ENCODE peak calls at places on chromosome 9, in six cellular contexts. Z is effector memory CD4-positive, alpha-beta T cell; R is stimulated activated CD4-positive, alpha-beta T cell treated with anti-CD3 and anti-CD28 coated beads, Interleukin-12 subunit alpha, Interleukin-12 subunit beta, amount 100 ng/mL, for 4 hours; A is CD4-positive, alpha-beta memory T cell; D is GM06990; H is Peyer's patch. M is an unnamed sample.

GRCh38 chr9:6937209-6937608 is 179.4 kb downstream of the KDM4C start:
- DNase-seq in A (no peak), D (no peak), R (no peak), Z (no peak), H (no peak), M (no peak)

GRCh38 chr9:91395106-91395552 is 28.5 kb downstream of the NFIL3 start:
- DNase-seq in R (no peak), Z (no peak), D (no peak), H (no peak), A (no peak), M (no peak)

GRCh38 chr9:88721028-88721427 is 186.1 kb downstream of the NXNL2 start:
- DNase-seq in H (no peak), A (no peak), D (no peak), Z (no peak), R (no peak), M (no peak)

GRCh38 chr9:130428096-130428665 is 16.6 kb upstream of the ASS1 start:
- DNase-seq in R (no peak), A (no peak), Z (no peak), D (no peak), H (no peak), M (no peak)

GRCh38 chr9:110029422-110029814 is 178.5 kb downstream of the C9orf152 start:
- DNase-seq in Z (no peak), D (no peak), A (no peak), H (no peak), R (no peak), M (no peak)

GRCh38 chr9:115694014-115694413 is 459.6 kb upstream of the PAPPA start:
- DNase-seq in Z (no peak), H (no peak), R (no peak), A (no peak), D (no peak), M (no peak)

GRCh38 chr9:93058357-93059096 is at the start of gene SUSD3:
- DNase-seq in R (peak), Z (peak), H (peak), D (peak), A (peak), M (peak)

GRCh38 chr9:107732781-107733529 is 243.4 kb upstream of the KLF4 start:
- DNase-seq in H (peak), Z (no peak), A (no peak), D (no peak), R (no peak), M (no peak)

GRCh38 chr9:114855488-114855887 is 49.6 kb upstream of the TNFSF15 start:
- DNase-seq in H (no peak), Z (no peak), A (no peak), R (no peak), D (no peak), M (no peak)

GRCh38 chr9:105901514-105902109 is 207.3 kb downstream of the TMEM38B start:
- DNase-seq in R (no peak), H (no peak), Z (no peak), D (peak), A (no peak), M (no peak)

GRCh38 chr9:111648066-111648465 is 13.3 kb upstream of the GNG10 start:
- DNase-seq in H (no peak), Z (no peak), D (no peak), A (no peak), R (no peak), M (no peak)

GRCh38 chr9:92655366-92655765 is 14.6 kb downstream of the IPPK start:
- DNase-seq in R (no peak), Z (no peak), H (no peak), A (no peak), D (no peak), M (no peak)

GRCh38 chr9:132994410-132995120 is 16.1 kb downstream of the GFI1B start:
- DNase-seq in A (no peak), R (no peak), Z (no peak), D (peak), H (peak), M (no peak)

GRCh38 chr9:26394025-26394424 is 498.6 kb downstream of the CAAP1 start:
- DNase-seq in Z (no peak), D (no peak), A (no peak), H (no peak), R (no peak), M (no peak)

GRCh38 chr9:96136992-96137665 is 164.8 kb downstream of the HSD17B3 start:
- DNase-seq in Z (no peak), D (peak), H (peak), R (no peak), A (no peak), M (peak)

GRCh38 chr9:137575382-137575724 is 3.4 kb downstream of the DPH7 start:
- DNase-seq in D (no peak), H (no peak), R (no peak), Z (no peak), A (no peak), M (no peak)

GRCh38 chr9:77176686-77177142 is 620 bp upstream of the VPS13A start:
- DNase-seq in A (no peak), Z (no peak), H (no peak), D (no peak), R (no peak), M (no peak)

GRCh38 chr9:69885474-69885929 is 64.9 kb downstream of the CFAP95 start:
- DNase-seq in D (no peak), R (no peak), A (no peak), Z (no peak), H (no peak), M (no peak)

GRCh38 chr9:127307802-127308201 is 43.2 kb downstream of the GARNL3 start:
- DNase-seq in H (no peak), R (no peak), A (no peak), Z (no peak), D (no peak), M (no peak)

GRCh38 chr9:70618784-70619183 is 204.3 kb upstream of the KLF9 start:
- DNase-seq in H (no peak), R (no peak), A (no peak), D (no peak), Z (no peak), M (peak)

GRCh38 chr9:935348-935965 is 41.0 kb upstream of the DMRT3 start:
- DNase-seq in Z (no peak), D (no peak), R (no peak), A (no peak), H (no peak), M (no peak)

GRCh38 chr9:95025213-95026170 is 292.0 kb downstream of the FANCC start:
- DNase-seq in D (no peak), H (peak), A (no peak), R (no peak), Z (no peak), M (peak)

GRCh38 chr9:33737811-33738606 is 57.4 kb upstream of the PRSS3 start:
- DNase-seq in H (peak), R (no peak), D (no peak), A (no peak), Z (no peak), M (no peak)

GRCh38 chr9:132702254-132702653 is 32.0 kb downstream of the GTF3C4 start:
- DNase-seq in A (no peak), Z (no peak), R (no peak), D (no peak), H (no peak), M (no peak)

GRCh38 chr9:8856686-8857329 is 1057.2 kb upstream of the DMAC1 start:
- DNase-seq in A (no peak), R (no peak), H (no peak), Z (no peak), D (no peak), M (no peak)

GRCh38 chr9:85223506-85224108 is 518.1 kb downstream of the AGTPBP1 start:
- DNase-seq in D (no peak), A (no peak), Z (no peak), R (no peak), H (no peak), M (no peak)

GRCh38 chr9:136769710-136770191 is 5.4 kb upstream of the LCN15 start:
- DNase-seq in Z (no peak), A (peak), H (peak), D (no peak), R (peak), M (peak)

GRCh38 chr9:72648811-72649414 is 127.5 kb downstream of the TMC1 start:
- DNase-seq in H (no peak), D (no peak), A (no peak), Z (no peak), R (no peak), M (no peak)

GRCh38 chr9:110016340-110016739 is 191.6 kb downstream of the C9orf152 start:
- DNase-seq in R (no peak), Z (no peak), D (no peak), H (no peak), A (no peak), M (no peak)

GRCh38 chr9:135330307-135330631 is 149.3 kb upstream of the PPP1R26 start:
- DNase-seq in A (no peak), H (no peak), D (no peak), R (no peak), Z (no peak), M (no peak)

GRCh38 chr9:127899200-127899943 is at the start of gene ST6GALNAC6:
- DNase-seq in A (peak), Z (peak), D (peak), H (peak), R (peak), M (peak)

GRCh38 chr9:96859461-96860198 is 5.3 kb upstream of the ZNF782 start:
- DNase-seq in Z (no peak), H (no peak), R (no peak), D (no peak), A (no peak), M (no peak)

M was measured in aorta.